ENCODE peak calls at places on chromosome 9, in nine cellular contexts. One of them, this sample, is unnamed.

GRCh38 chr9:7123743-7124142 is 366.0 kb downstream of the KDM4C start:
- DNase-seq in transverse colon: no peak
- DNase-seq in astrocyte of the cerebellum: no peak
- DNase-seq in psoas muscle: no peak
- DNase-seq in GM23338: no peak
- DNase-seq in tibial artery: no peak
- DNase-seq in heart left ventricle: no peak
- DNase-seq in fibroblast of lung: peak
- DNase-seq in BJ: no peak
- DNase-seq in this sample: no peak

GRCh38 chr9:88814521-88815101 is 176.7 kb upstream of the S1PR3 start:
- DNase-seq in transverse colon: no peak
- DNase-seq in astrocyte of the cerebellum: no peak
- DNase-seq in psoas muscle: peak
- DNase-seq in GM23338: no peak
- DNase-seq in tibial artery: peak
- DNase-seq in heart left ventricle: peak
- DNase-seq in fibroblast of lung: peak
- DNase-seq in BJ: peak
- DNase-seq in this sample: peak

GRCh38 chr9:16368425-16369087 is 501.9 kb downstream of the BNC2 start:
- DNase-seq in transverse colon: no peak
- DNase-seq in astrocyte of the cerebellum: no peak
- DNase-seq in psoas muscle: no peak
- DNase-seq in GM23338: no peak
- DNase-seq in tibial artery: no peak
- DNase-seq in heart left ventricle: no peak
- DNase-seq in fibroblast of lung: peak
- DNase-seq in BJ: no peak
- DNase-seq in this sample: no peak

GRCh38 chr9:20618361-20618799 is 3.9 kb downstream of the MLLT3 start:
- DNase-seq in transverse colon: peak
- DNase-seq in astrocyte of the cerebellum: no peak
- DNase-seq in psoas muscle: no peak
- DNase-seq in GM23338: no peak
- DNase-seq in tibial artery: no peak
- DNase-seq in heart left ventricle: peak
- DNase-seq in fibroblast of lung: peak
- DNase-seq in BJ: no peak
- DNase-seq in this sample: peak

GRCh38 chr9:73434826-73435225 is 283.2 kb downstream of the ANXA1 start:
- DNase-seq in transverse colon: no peak
- DNase-seq in astrocyte of the cerebellum: no peak
- DNase-seq in psoas muscle: no peak
- DNase-seq in GM23338: no peak
- DNase-seq in tibial artery: no peak
- DNase-seq in heart left ventricle: no peak
- DNase-seq in fibroblast of lung: no peak
- DNase-seq in BJ: no peak
- DNase-seq in this sample: no peak

GRCh38 chr9:35615981-35616680 is 2.1 kb downstream of the CD72 start:
- DNase-seq in transverse colon: no peak
- DNase-seq in astrocyte of the cerebellum: no peak
- DNase-seq in psoas muscle: no peak
- DNase-seq in GM23338: peak
- DNase-seq in tibial artery: no peak
- DNase-seq in heart left ventricle: no peak
- DNase-seq in fibroblast of lung: no peak
- DNase-seq in BJ: no peak
- DNase-seq in this sample: no peak

GRCh38 chr9:38008168-38009034 is 60.6 kb downstream of the SHB start:
- DNase-seq in transverse colon: peak
- DNase-seq in astrocyte of the cerebellum: peak
- DNase-seq in psoas muscle: peak
- DNase-seq in GM23338: no peak
- DNase-seq in tibial artery: no peak
- DNase-seq in heart left ventricle: no peak
- DNase-seq in fibroblast of lung: peak
- DNase-seq in BJ: peak
- DNase-seq in this sample: peak

GRCh38 chr9:130069048-130069447 is 15.3 kb downstream of the GPR107 start:
- DNase-seq in transverse colon: no peak
- DNase-seq in astrocyte of the cerebellum: no peak
- DNase-seq in psoas muscle: no peak
- DNase-seq in GM23338: no peak
- DNase-seq in tibial artery: no peak
- DNase-seq in heart left ventricle: no peak
- DNase-seq in fibroblast of lung: no peak
- DNase-seq in BJ: no peak
- DNase-seq in this sample: no peak

GRCh38 chr9:15249042-15249818 is 57.8 kb downstream of the TTC39B start:
- DNase-seq in transverse colon: no peak
- DNase-seq in astrocyte of the cerebellum: peak
- DNase-seq in psoas muscle: no peak
- DNase-seq in GM23338: peak
- DNase-seq in tibial artery: no peak
- DNase-seq in heart left ventricle: no peak
- DNase-seq in fibroblast of lung: peak
- DNase-seq in BJ: peak
- DNase-seq in this sample: peak

GRCh38 chr9:81680506-81680905 is 8.8 kb downstream of the TLE1 start:
- DNase-seq in transverse colon: no peak
- DNase-seq in astrocyte of the cerebellum: no peak
- DNase-seq in psoas muscle: no peak
- DNase-seq in GM23338: no peak
- DNase-seq in tibial artery: no peak
- DNase-seq in heart left ventricle: no peak
- DNase-seq in fibroblast of lung: no peak
- DNase-seq in BJ: no peak
- DNase-seq in this sample: no peak

GRCh38 chr9:137435381-137435891 is 5.7 kb downstream of the ENTPD8 start:
- DNase-seq in transverse colon: no peak
- DNase-seq in astrocyte of the cerebellum: no peak
- DNase-seq in psoas muscle: peak
- DNase-seq in GM23338: no peak
- DNase-seq in tibial artery: no peak
- DNase-seq in heart left ventricle: no peak
- DNase-seq in fibroblast of lung: no peak
- DNase-seq in BJ: no peak
- DNase-seq in this sample: no peak

GRCh38 chr9:92405770-92406169 is 1.4 kb upstream of the OGN start:
- DNase-seq in transverse colon: no peak
- DNase-seq in astrocyte of the cerebellum: no peak
- DNase-seq in psoas muscle: no peak
- DNase-seq in GM23338: no peak
- DNase-seq in tibial artery: no peak
- DNase-seq in heart left ventricle: no peak
- DNase-seq in fibroblast of lung: no peak
- DNase-seq in BJ: no peak
- DNase-seq in this sample: no peak

GRCh38 chr9:92407818-92408217 is 3.4 kb upstream of the OGN start:
- DNase-seq in transverse colon: no peak
- DNase-seq in astrocyte of the cerebellum: no peak
- DNase-seq in psoas muscle: no peak
- DNase-seq in GM23338: no peak
- DNase-seq in tibial artery: no peak
- DNase-seq in heart left ventricle: no peak
- DNase-seq in fibroblast of lung: no peak
- DNase-seq in BJ: no peak
- DNase-seq in this sample: no peak

GRCh38 chr9:92404437-92404836 is at the start of gene OGN:
- DNase-seq in transverse colon: no peak
- DNase-seq in astrocyte of the cerebellum: no peak
- DNase-seq in psoas muscle: no peak
- DNase-seq in GM23338: no peak
- DNase-seq in tibial artery: no peak
- DNase-seq in heart left ventricle: no peak
- DNase-seq in fibroblast of lung: peak
- DNase-seq in BJ: no peak
- DNase-seq in this sample: peak

GRCh38 chr9:92404031-92404430 is 347 bp downstream of the OGN start:
- DNase-seq in transverse colon: no peak
- DNase-seq in astrocyte of the cerebellum: no peak
- DNase-seq in psoas muscle: no peak
- DNase-seq in GM23338: no peak
- DNase-seq in tibial artery: no peak
- DNase-seq in heart left ventricle: no peak
- DNase-seq in fibroblast of lung: no peak
- DNase-seq in BJ: no peak
- DNase-seq in this sample: no peak

DNA sequence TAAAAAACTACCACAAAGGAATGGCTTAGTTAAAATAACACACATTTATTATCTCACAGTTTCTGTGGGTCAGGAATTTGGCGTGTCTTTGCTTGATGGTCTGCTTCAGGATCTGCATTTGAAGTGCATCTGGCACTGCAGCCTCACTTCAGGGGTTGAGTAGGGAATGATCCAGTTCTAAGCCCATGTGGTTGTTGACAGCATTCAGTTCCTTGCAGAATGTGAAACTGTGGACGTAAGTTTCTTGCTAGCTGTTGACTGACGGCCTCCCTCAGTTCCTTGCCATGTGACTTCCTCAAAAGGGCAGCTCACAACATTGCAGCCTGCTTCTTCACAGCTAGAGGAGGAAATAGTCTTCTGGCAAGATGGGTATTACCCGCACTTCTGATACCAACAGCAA is 2.1 kb upstream of the OGN start:
- DNase-seq in transverse colon: peak
- DNase-seq in astrocyte of the cerebellum: no peak
- DNase-seq in psoas muscle: no peak
- DNase-seq in GM23338: no peak
- DNase-seq in tibial artery: peak
- DNase-seq in heart left ventricle: peak
- DNase-seq in fibroblast of lung: peak
- DNase-seq in BJ: no peak
- DNase-seq in this sample: peak
- H3K4me3 ChIP-seq in transverse colon: no peak
- H3K4me3 ChIP-seq in astrocyte of the cerebellum: no peak
- H3K4me3 ChIP-seq in psoas muscle: no peak
- H3K4me3 ChIP-seq in GM23338: no peak
- H3K4me3 ChIP-seq in tibial artery: peak
- H3K4me3 ChIP-seq in heart left ventricle: peak
- H3K4me3 ChIP-seq in fibroblast of lung: no peak
- H3K4me3 ChIP-seq in BJ: no peak
- H3K4me3 ChIP-seq in this sample: no peak

GRCh38 chr9:18429065-18429464 is 44.9 kb upstream of the ADAMTSL1 start:
- DNase-seq in transverse colon: no peak
- DNase-seq in astrocyte of the cerebellum: no peak
- DNase-seq in psoas muscle: no peak
- DNase-seq in GM23338: no peak
- DNase-seq in tibial artery: no peak
- DNase-seq in heart left ventricle: no peak
- DNase-seq in fibroblast of lung: peak
- DNase-seq in BJ: no peak
- DNase-seq in this sample: peak
- TF ChIP-seq CTCF in transverse colon: no peak
- TF ChIP-seq CTCF in astrocyte of the cerebellum: no peak
- TF ChIP-seq CTCF in psoas muscle: no peak
- TF ChIP-seq CTCF in GM23338: no peak
- TF ChIP-seq CTCF in tibial artery: no peak
- TF ChIP-seq CTCF in heart left ventricle: no peak
- TF ChIP-seq CTCF in fibroblast of lung: no peak
- TF ChIP-seq CTCF in BJ: no peak
- TF ChIP-seq CTCF in this sample: no peak

GRCh38 chr9:122227576-122227903 is 1.2 kb downstream of the LHX6 start:
- DNase-seq in transverse colon: no peak
- DNase-seq in astrocyte of the cerebellum: no peak
- DNase-seq in psoas muscle: no peak
- DNase-seq in GM23338: no peak
- DNase-seq in tibial artery: no peak
- DNase-seq in heart left ventricle: no peak
- DNase-seq in fibroblast of lung: no peak
- DNase-seq in BJ: no peak
- DNase-seq in this sample: no peak
- H3K4me3 ChIP-seq in transverse colon: no peak
- H3K4me3 ChIP-seq in astrocyte of the cerebellum: no peak
- H3K4me3 ChIP-seq in psoas muscle: peak
- H3K4me3 ChIP-seq in GM23338: peak
- H3K4me3 ChIP-seq in tibial artery: peak
- H3K4me3 ChIP-seq in heart left ventricle: peak
- H3K4me3 ChIP-seq in fibroblast of lung: no peak
- H3K4me3 ChIP-seq in BJ: no peak
- H3K4me3 ChIP-seq in this sample: no peak

GRCh38 chr9:26656003-26656940 is 236.3 kb downstream of the CAAP1 start:
- DNase-seq in transverse colon: no peak
- DNase-seq in astrocyte of the cerebellum: no peak
- DNase-seq in psoas muscle: no peak
- DNase-seq in GM23338: peak
- DNase-seq in tibial artery: no peak
- DNase-seq in heart left ventricle: no peak
- DNase-seq in fibroblast of lung: peak
- DNase-seq in BJ: no peak
- DNase-seq in this sample: peak
- TF ChIP-seq CTCF in transverse colon: no peak
- TF ChIP-seq CTCF in astrocyte of the cerebellum: peak
- TF ChIP-seq CTCF in psoas muscle: no peak
- TF ChIP-seq CTCF in GM23338: peak
- TF ChIP-seq CTCF in tibial artery: peak
- TF ChIP-seq CTCF in heart left ventricle: no peak
- TF ChIP-seq CTCF in fibroblast of lung: no peak
- TF ChIP-seq CTCF in BJ: peak
- TF ChIP-seq CTCF in this sample: peak